ENCODE peak calls at places on chromosomes 11 and 22, in six cellular contexts. F is memory B cell, G is LoVo, X is T-helper 17 cell, D is C1 segment of cervical spinal cord, Z is cerebellar cortex. R is an unnamed sample.

GRCh38 chr11:35082322-35083180 is 56.4 kb upstream of the CD44 start:
- DNase-seq in F (peak), G (peak), X (peak), D (no peak), Z (no peak), R (peak)

GRCh38 chr22:44424131-44424711 is 73.8 kb downstream of the RTL6 start:
- DNase-seq in F (no peak), G (no peak), X (no peak), D (no peak), Z (no peak), R (no peak)

GRCh38 chr11:62588966-62589637 is 2.2 kb downstream of the TUT1 start:
- DNase-seq in F (no peak), G (no peak), X (no peak), D (no peak), Z (no peak), R (no peak)

GRCh38 chr11:110337570-110338193 is 41.3 kb upstream of the RDX start:
- DNase-seq in F (no peak), G (peak), X (no peak), D (no peak), Z (no peak), R (no peak)

GRCh38 chr11:64726211-64726641 is 3.2 kb upstream of the NRXN2 start:
- DNase-seq in F (no peak), G (no peak), X (no peak), D (no peak), Z (no peak), R (no peak)

GRCh38 chr22:28977481-28977971 is 84.1 kb downstream of the C22orf31 start:
- DNase-seq in F (no peak), G (no peak), X (no peak), D (no peak), Z (no peak), R (no peak)

GRCh38 chr11:73372371-73372993 is 3.7 kb upstream of the RELT start:
- DNase-seq in F (no peak), G (no peak), X (no peak), D (no peak), Z (no peak), R (no peak)

GRCh38 chr11:59767212-59767611 is 12.0 kb downstream of the STX3 start:
- DNase-seq in F (no peak), G (no peak), X (no peak), D (no peak), Z (no peak), R (no peak)

GRCh38 chr11:112797072-112797471 is 164.1 kb upstream of the NCAM1 start:
- DNase-seq in F (no peak), G (no peak), X (no peak), D (no peak), Z (no peak), R (no peak)

GRCh38 chr22:34105461-34106062 is 185.3 kb upstream of the LARGE1 start:
- DNase-seq in F (peak), G (peak), X (no peak), D (peak), Z (peak), R (peak)

GRCh38 chr11:2153581-2154194 is 7.3 kb downstream of the INS start:
- DNase-seq in F (no peak), G (no peak), X (no peak), D (no peak), Z (no peak), R (no peak)

GRCh38 chr11:422249-422656 is 7.5 kb upstream of the SIGIRR start:
- DNase-seq in F (peak), G (no peak), X (no peak), D (no peak), Z (no peak), R (no peak)

GRCh38 chr11:61460986-61461385 is 31.1 kb downstream of the SDHAF2 start:
- DNase-seq in F (no peak), G (no peak), X (no peak), D (no peak), Z (no peak), R (no peak)

R was measured in lower leg skin.